ENCODE peak calls at places on chromosomes 13 and 19, in four cellular contexts. One of them, this sample, is unnamed.

GRCh38 chr19:9940778-9941177 is 4.5 kb upstream of the OLFM2 start:
- DNase-seq in upper lobe of right lung: no peak
- DNase-seq in tibial nerve: no peak
- DNase-seq in cardiac muscle cell: no peak
- DNase-seq in this sample: no peak

GRCh38 chr13:112752711-112753541 is 63.1 kb downstream of the ATP11A start:
- DNase-seq in upper lobe of right lung: peak
- DNase-seq in tibial nerve: no peak
- DNase-seq in cardiac muscle cell: no peak
- DNase-seq in this sample: no peak

GRCh38 chr13:95714142-95714832 is 37.3 kb downstream of the DNAJC3 start:
- DNase-seq in upper lobe of right lung: no peak
- DNase-seq in tibial nerve: no peak
- DNase-seq in cardiac muscle cell: peak
- DNase-seq in this sample: no peak

GRCh38 chr19:20879501-20879900 is 43.5 kb upstream of the ZNF85 start:
- DNase-seq in upper lobe of right lung: no peak
- DNase-seq in tibial nerve: no peak
- DNase-seq in cardiac muscle cell: no peak
- DNase-seq in this sample: no peak

GRCh38 chr13:80862466-80862865 is 521.5 kb upstream of the SPRY2 start:
- DNase-seq in upper lobe of right lung: no peak
- DNase-seq in tibial nerve: no peak
- DNase-seq in cardiac muscle cell: peak
- DNase-seq in this sample: no peak

GRCh38 chr19:53664760-53665159 is 33.0 kb downstream of the DPRX start:
- DNase-seq in upper lobe of right lung: no peak
- DNase-seq in tibial nerve: no peak
- DNase-seq in cardiac muscle cell: no peak
- DNase-seq in this sample: no peak

GRCh38 chr13:60448907-60449510 is 52.0 kb downstream of the TDRD3 start:
- DNase-seq in upper lobe of right lung: no peak
- DNase-seq in tibial nerve: peak
- DNase-seq in cardiac muscle cell: peak
- DNase-seq in this sample: no peak

GRCh38 chr13:76884167-76884566 is 2.0 kb downstream of the KCTD12 start:
- DNase-seq in upper lobe of right lung: peak
- DNase-seq in tibial nerve: no peak
- DNase-seq in cardiac muscle cell: peak
- DNase-seq in this sample: peak

GRCh38 chr13:23950736-23951510 is 53.6 kb upstream of the C1QTNF9B start:
- DNase-seq in upper lobe of right lung: no peak
- DNase-seq in tibial nerve: no peak
- DNase-seq in cardiac muscle cell: no peak
- DNase-seq in this sample: no peak

GRCh38 chr13:40762849-40763248 is 8.1 kb downstream of the MRPS31 start:
- DNase-seq in upper lobe of right lung: no peak
- DNase-seq in tibial nerve: no peak
- DNase-seq in cardiac muscle cell: no peak
- DNase-seq in this sample: no peak

GRCh38 chr13:43143591-43143990 is 120.2 kb downstream of the DNAJC15 start:
- DNase-seq in upper lobe of right lung: no peak
- DNase-seq in tibial nerve: no peak
- DNase-seq in cardiac muscle cell: no peak
- DNase-seq in this sample: no peak

GRCh38 chr19:36128392-36128736 is 11.5 kb upstream of the CAPNS1 start:
- DNase-seq in upper lobe of right lung: no peak
- DNase-seq in tibial nerve: no peak
- DNase-seq in cardiac muscle cell: no peak
- DNase-seq in this sample: no peak

GRCh38 chr19:48804496-48804895 is 6.3 kb downstream of the BCAT2 start:
- DNase-seq in upper lobe of right lung: no peak
- DNase-seq in tibial nerve: no peak
- DNase-seq in cardiac muscle cell: no peak
- DNase-seq in this sample: no peak

GRCh38 chr19:13146763-13147563 is 3.2 kb downstream of the STX10 start:
- DNase-seq in upper lobe of right lung: no peak
- DNase-seq in tibial nerve: peak
- DNase-seq in cardiac muscle cell: peak
- DNase-seq in this sample: no peak

GRCh38 chr13:83008496-83008895 is 873.8 kb downstream of the SLITRK1 start:
- DNase-seq in upper lobe of right lung: no peak
- DNase-seq in tibial nerve: no peak
- DNase-seq in cardiac muscle cell: no peak
- DNase-seq in this sample: no peak

GRCh38 chr19:48817585-48818124 is 6.8 kb upstream of the BCAT2 start:
- DNase-seq in upper lobe of right lung: no peak
- DNase-seq in tibial nerve: no peak
- DNase-seq in cardiac muscle cell: no peak
- DNase-seq in this sample: no peak

GRCh38 chr19:54430306-54431254 is 15.3 kb downstream of the TTYH1 start:
- DNase-seq in upper lobe of right lung: no peak
- DNase-seq in tibial nerve: no peak
- DNase-seq in cardiac muscle cell: peak
- DNase-seq in this sample: peak

DNA sequence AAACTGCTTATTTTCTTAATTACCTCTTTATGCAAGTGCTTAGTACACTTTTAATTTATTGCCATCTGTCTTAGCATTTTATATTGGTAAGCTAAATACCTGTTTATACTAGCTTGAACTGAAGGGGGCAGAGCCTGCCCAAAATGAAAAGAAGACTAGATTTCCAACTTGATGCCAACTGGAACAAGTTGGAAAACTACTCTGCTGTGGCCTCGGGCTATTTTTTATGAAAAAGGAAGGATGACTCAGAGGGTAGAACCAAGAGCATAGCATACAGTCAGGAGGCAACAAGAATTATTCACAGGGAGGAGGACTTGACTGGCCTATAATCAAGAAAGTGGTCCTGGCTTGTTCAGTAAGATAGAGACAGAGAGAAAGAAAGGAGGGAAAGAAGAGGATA is 150.3 kb downstream of the NDFIP2 start:
- DNase-seq in upper lobe of right lung: no peak
- DNase-seq in tibial nerve: no peak
- DNase-seq in cardiac muscle cell: peak
- DNase-seq in this sample: no peak
- TF ChIP-seq CTCF in upper lobe of right lung: no peak
- TF ChIP-seq CTCF in tibial nerve: no peak
- TF ChIP-seq CTCF in cardiac muscle cell: peak
- TF ChIP-seq CTCF in this sample: no peak

DNA sequence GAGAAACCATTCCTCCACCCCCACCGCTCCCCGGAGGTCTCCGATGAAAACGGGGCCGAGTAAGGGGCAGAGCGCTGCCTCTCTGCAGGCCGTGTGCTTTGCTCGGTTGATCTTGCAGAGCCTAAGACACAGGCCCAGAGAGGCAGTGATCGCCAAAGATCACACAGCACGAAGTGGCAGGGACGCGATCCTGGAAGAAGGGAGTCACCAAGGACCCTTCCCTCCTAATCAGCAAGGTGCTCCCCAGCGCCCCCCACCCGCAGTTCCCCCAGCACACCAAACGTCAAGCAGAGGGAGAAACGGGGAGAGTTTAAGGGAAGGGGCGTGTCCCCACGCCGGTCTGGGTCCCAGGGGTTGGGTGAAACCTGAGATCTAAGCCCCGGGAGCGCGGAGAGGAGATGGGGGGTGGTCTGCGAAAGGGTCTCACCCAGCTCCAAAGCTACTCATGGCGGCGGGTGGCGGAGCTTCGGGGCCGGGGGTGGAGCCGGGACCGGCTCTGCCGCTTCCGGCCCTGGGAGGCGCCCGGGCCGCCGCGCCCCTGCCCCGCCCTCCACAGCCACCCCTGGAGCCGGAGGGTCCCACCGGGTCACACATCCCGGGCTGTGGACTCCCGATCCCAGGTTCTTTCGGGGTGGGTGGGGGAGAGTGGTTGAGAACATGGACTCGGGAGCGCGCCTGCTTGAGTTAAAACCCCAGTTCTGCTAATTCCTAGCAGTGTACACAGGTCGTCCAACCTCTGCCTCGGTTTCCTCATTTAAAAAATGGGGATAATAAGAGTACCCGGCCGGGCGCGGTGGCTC is at the start of gene EML2:
- DNase-seq in upper lobe of right lung: peak
- DNase-seq in tibial nerve: peak
- DNase-seq in cardiac muscle cell: peak
- DNase-seq in this sample: peak
- TF ChIP-seq CTCF in upper lobe of right lung: peak
- TF ChIP-seq CTCF in tibial nerve: no peak
- TF ChIP-seq CTCF in cardiac muscle cell: peak
- TF ChIP-seq CTCF in this sample: no peak

DNA sequence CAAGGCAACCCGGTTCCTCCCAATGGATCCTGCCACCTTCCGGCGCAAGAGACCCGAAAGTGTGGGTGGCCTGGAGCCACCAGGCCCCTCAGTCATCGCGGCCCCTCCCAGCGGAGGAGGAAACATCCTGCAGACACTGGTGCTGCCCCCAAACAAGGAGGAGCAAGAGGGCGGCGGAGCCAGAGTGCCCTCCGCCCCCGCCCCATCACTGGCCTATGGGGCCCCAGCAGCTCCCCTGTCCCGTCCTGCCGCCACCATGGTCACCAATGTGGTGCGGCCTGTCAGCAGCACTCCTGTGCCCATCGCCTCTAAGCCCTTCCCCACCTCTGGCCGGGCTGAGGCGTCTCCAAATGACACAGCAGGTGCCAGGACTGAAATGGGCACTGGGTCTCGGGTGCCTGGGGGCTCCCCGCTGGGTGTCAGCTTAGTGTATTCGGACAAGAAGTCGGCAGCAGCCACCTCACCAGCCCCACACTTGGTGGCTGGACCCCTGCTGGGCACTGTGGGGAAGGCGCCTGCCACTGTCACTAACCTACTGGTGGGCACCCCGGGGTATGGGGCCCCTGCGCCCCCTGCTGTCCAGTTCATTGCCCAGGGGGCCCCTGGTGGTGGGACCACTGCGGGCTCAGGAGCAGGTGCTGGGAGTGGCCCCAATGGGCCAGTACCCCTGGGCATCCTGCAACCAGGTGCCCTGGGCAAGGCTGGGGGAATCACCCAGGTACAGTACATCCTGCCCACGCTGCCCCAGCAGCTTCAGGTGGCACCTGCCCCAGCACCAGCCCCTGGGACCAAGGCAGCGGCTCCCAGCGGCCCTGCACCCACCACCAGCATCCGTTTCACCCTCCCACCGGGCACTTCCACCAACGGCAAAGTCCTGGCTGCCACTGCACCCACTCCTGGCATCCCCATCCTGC is 11.2 kb upstream of the PRR19 start:
- DNase-seq in upper lobe of right lung: no peak
- DNase-seq in tibial nerve: no peak
- DNase-seq in cardiac muscle cell: no peak
- DNase-seq in this sample: peak
- TF ChIP-seq CTCF in upper lobe of right lung: peak
- TF ChIP-seq CTCF in tibial nerve: peak
- TF ChIP-seq CTCF in cardiac muscle cell: peak
- TF ChIP-seq CTCF in this sample: no peak

DNA sequence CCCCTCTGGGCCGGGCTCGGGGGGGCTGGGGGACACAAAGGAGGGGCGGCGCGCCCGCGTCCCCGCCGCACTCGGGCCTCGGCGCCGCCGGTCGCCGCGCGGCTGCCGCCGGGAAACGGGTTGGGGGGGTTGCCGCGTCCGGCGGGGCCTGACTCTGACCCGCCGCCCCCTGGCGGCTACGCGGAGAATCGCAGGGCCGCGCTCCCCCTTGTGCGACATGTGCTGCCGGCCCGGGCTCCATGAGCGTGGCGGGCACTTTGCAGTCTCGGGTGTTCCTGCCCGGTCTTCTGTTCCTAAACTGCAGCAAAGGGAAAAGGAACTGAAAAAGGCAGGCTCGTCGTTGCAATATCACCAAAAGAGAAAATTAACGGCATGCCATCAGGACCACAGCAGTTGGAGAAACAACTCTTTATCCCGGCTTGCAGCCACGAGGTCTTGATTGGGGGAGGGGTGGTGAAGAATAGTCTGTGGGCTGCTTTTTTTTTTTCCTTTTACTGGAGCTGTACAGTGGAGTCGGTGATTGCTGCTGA is 1.5 kb downstream of the MIR17HG start:
- DNase-seq in upper lobe of right lung: peak
- DNase-seq in tibial nerve: peak
- DNase-seq in cardiac muscle cell: peak
- DNase-seq in this sample: peak
- TF ChIP-seq CTCF in upper lobe of right lung: peak
- TF ChIP-seq CTCF in tibial nerve: peak
- TF ChIP-seq CTCF in cardiac muscle cell: peak
- TF ChIP-seq CTCF in this sample: peak

DNA sequence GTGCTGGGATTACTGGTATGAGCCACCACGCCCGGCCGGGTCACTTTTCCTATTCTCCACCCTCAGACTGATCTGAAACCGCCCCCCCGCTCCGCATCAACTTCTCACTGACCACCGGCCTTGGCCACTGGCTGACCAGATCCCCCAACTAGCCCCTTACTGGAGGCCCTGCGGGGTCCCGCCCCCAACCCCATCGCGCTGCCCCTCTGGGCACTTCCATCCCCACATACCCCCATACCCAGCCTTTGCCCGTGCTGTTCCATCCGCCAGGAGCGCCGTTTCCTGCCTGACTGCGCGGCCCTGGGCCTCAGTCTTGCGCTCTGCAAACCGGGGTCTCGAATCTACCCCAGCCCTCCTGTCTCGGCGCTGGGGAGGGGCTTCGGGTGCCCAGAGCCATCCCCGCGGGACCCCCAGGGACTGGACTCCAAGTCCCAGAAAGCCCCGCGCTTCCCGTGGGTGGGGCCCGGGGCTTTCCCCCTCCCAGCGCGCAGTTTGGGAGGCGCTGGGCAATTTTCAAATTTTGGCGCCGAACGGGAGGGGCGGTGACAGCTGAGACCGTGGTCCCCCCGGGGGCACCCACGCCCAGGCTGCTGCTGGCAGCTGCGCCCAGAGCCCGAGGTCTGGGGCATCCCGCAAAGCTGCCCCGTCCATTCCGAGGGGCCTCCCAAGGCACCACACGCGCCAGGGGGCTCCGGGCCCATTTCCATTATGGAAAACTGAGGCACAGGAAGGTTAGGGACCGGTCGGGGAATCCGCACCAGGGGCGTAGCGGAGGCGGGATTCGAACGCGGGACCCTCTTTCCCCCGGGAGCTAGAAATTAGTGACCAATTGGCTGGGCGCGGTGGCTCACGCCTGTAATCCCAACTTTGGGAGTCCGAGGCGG is 5.2 kb upstream of the LMNB2 start:
- DNase-seq in upper lobe of right lung: peak
- DNase-seq in tibial nerve: no peak
- DNase-seq in cardiac muscle cell: peak
- DNase-seq in this sample: peak
- TF ChIP-seq CTCF in upper lobe of right lung: no peak
- TF ChIP-seq CTCF in tibial nerve: no peak
- TF ChIP-seq CTCF in cardiac muscle cell: peak
- TF ChIP-seq CTCF in this sample: no peak